ENCODE peak calls at places on chromosome 15, in four cellular contexts. N is heart left ventricle, D is adrenal gland, M is tibial nerve. A is an unnamed sample.

GRCh38 chr15:25250011-25250596 is 188.7 kb downstream of the UBE3A start:
- DNase-seq in N (peak; percentile 9), D (no peak), M (no peak), A (no peak)

GRCh38 chr15:40243126-40243810 is 4.4 kb downstream of the PAK6 start:
- DNase-seq in N (no peak), D (no peak), M (no peak), A (no peak)

GRCh38 chr15:88621789-88622604 is 857 bp downstream of the AEN start:
- DNase-seq in N (no peak), D (peak; percentile 52), M (no peak), A (no peak)

GRCh38 chr15:63833246-63833696 is 477 bp downstream of the HERC1 start:
- DNase-seq in N (no peak), D (peak; percentile 25), M (no peak), A (no peak)

GRCh38 chr15:59299919-59300617 is 72.6 kb downstream of the MYO1E start:
- DNase-seq in N (peak; percentile 67), D (peak; percentile 80), M (peak; percentile 48), A (no peak)

GRCh38 chr15:62928242-62928995 is 114.1 kb upstream of the TPM1 start:
- DNase-seq in N (peak; percentile 48), D (peak; percentile 50), M (no peak), A (no peak)

GRCh38 chr15:83372434-83372873 is 74.7 kb upstream of the SH3GL3 start:
- DNase-seq in N (no peak), D (no peak), M (no peak), A (no peak)

GRCh38 chr15:77035584-77035983 is 35.3 kb downstream of the TSPAN3 start:
- DNase-seq in N (peak; percentile 15), D (peak; percentile 14), M (peak; percentile 5), A (no peak)

GRCh38 chr15:80695099-80695910 is at the start of gene ABHD17C:
- DNase-seq in N (peak; percentile 68), D (peak; percentile 56), M (peak; percentile 31), A (no peak)

GRCh38 chr15:64343222-64343621 is 12.8 kb downstream of the CSNK1G1 start:
- DNase-seq in N (no peak), D (no peak), M (no peak), A (no peak)

GRCh38 chr15:84400017-84400740 is 164.6 kb downstream of the GOLGA6L4 start:
- DNase-seq in N (peak; percentile 7), D (no peak), M (no peak), A (peak; percentile 53)

GRCh38 chr15:80375968-80376891 is 28.0 kb upstream of the ARNT2 start:
- DNase-seq in N (no peak), D (no peak), M (no peak), A (no peak)

GRCh38 chr15:63232943-63233342 is 43.5 kb downstream of the RAB8B start:
- DNase-seq in N (no peak), D (no peak), M (no peak), A (no peak)

GRCh38 chr15:65653781-65654521 is 32.2 kb downstream of the SLC24A1 start:
- DNase-seq in N (no peak), D (no peak), M (no peak), A (peak; percentile 85)

GRCh38 chr15:78434134-78434533 is 3.9 kb upstream of the IREB2 start:
- DNase-seq in N (no peak), D (no peak), M (no peak), A (peak; percentile 55)

GRCh38 chr15:78437107-78437761 is 782 bp upstream of the IREB2 start:
- DNase-seq in N (no peak), D (peak; percentile 47), M (no peak), A (no peak)

GRCh38 chr15:78438595-78439285 is 724 bp downstream of the IREB2 start:
- DNase-seq in N (no peak), D (no peak), M (no peak), A (no peak)

GRCh38 chr15:78440375-78441373 is 2.7 kb downstream of the IREB2 start:
- DNase-seq in N (no peak), D (no peak), M (no peak), A (no peak)

GRCh38 chr15:78437762-78438594 is at the start of gene IREB2:
- DNase-seq in N (peak; percentile 98), D (peak; percentile 97), M (peak; percentile 96), A (peak; percentile 99)
- TF ChIP-seq POLR2A in N (no peak), D (peak; percentile 10), M (peak; percentile 50), A (no peak)

GRCh38 chr15:74426404-74427281 is 7.1 kb downstream of the SEMA7A start:
- DNase-seq in N (no peak), D (no peak), M (no peak), A (no peak)
- TF ChIP-seq POLR2A in N (no peak), D (no peak), M (no peak), A (no peak)

DNA sequence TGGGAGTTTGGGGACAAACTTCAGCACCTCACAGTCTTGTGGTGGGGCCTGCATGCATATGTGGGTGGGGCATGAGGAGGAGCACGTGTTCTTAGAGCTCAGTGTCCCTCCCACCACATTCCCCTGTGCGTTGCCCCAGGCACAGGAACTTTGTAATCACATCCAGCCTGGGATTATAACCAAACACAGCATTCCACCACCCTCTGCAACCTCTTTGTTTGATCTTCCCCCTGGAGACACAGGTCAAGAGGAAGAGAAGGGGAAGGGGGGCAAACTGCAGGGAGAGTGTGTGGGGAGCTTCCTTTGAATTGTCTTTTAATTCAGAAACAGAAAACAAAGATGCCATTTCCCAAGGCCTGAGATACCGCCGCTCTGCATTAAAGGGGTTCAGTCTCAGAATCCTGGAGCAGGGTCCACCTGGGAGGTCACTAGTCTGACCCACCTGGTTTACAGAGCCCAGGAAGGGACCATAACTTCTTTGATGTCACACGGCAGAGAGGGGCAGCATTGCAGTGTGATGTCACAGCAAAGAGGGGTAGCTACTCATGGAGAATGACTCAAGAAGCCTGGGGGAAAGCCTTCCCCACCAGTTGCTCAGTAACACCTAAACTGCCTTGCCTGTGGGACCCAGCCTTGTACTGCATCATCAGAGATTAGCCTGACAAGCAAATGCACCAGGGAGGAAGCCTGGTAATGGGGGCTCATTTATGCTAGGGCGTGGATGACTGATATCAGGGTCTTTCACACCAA is 106.3 kb upstream of the RNU6-1 start:
- DNase-seq in N (peak; percentile 46), D (no peak), M (peak; percentile 52), A (peak; percentile 70)
- TF ChIP-seq POLR2A in N (no peak), D (no peak), M (peak; percentile 33), A (no peak)

DNA sequence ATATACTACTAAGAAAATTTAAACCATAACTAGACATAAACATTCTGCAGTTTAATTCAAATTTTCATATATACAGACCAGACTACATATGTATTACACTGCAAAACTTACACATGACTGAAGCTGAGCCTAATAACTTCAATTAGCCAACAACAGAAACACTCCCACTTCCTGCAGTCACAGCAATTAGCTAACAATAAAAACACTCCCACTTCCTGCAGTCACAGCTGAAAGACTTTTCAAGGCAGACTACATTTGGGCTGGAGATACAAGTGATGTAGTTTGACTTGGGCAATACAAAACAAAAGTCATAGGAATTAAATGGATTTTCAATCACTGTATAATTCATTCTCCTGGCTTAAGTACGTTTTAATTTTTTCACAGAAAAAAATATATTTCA is 10.3 kb downstream of the TM2D3 start:
- DNase-seq in N (no peak), D (no peak), M (no peak), A (no peak)
- TF ChIP-seq POLR2A in N (no peak), D (no peak), M (no peak), A (no peak)

GRCh38 chr15:70096975-70097336 is 761 bp downstream of the TLE3 start:
- DNase-seq in N (no peak), D (no peak), M (no peak), A (no peak)

GRCh38 chr15:70096215-70096974 is 1.3 kb downstream of the TLE3 start:
- DNase-seq in N (peak; percentile 37), D (no peak), M (peak; percentile 33), A (no peak)

GRCh38 chr15:70098170-70098460 is 398 bp upstream of the TLE3 start:
- DNase-seq in N (no peak), D (no peak), M (no peak), A (no peak)

GRCh38 chr15:70098461-70099166 is 897 bp upstream of the TLE3 start:
- DNase-seq in N (no peak), D (peak; percentile 44), M (no peak), A (no peak)

DNA sequence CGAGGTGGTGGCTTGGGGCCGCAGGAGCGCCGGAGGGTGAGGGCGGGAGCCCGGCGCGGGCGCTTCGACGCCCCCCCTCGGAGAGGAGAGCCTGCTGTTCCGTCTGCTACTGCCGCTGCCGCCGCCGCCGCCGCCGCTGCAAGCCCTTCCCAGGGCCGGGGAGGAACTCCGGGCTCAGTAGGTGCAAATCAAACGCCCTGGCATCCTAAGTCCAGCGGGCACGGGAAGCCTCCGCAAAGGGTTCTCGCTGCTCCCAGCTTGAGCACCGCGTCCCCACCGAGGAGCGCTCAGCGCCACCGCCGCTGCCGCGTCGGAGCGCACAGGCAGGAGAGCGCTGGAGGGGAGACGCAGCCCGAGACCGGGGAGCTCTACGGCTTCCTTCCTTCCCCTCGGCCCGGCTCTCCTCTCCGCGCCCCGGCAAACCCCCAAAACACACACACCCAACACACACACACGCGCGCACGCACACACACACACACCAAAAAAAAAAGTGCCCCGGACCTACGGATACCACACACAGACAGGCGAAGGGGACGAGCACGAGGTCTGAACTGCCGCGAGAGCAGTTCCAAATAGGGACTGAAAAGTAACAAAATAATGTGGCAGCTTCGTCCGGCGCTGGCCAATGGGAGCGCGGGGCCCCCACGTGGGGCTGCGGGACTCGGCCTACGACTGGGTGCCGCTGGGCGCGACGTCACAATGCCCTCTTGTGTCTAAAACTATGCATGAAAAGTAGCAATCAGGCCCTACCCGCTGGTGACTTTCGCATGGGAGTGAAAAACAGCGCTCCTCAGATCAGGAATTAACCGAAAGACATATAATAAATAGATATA is at the start of gene TLE3:
- DNase-seq in N (peak; percentile 99), D (peak; percentile 99), M (peak; percentile 99), A (peak; percentile 100)
- TF ChIP-seq POLR2A in N (peak; percentile 83), D (peak; percentile 76), M (peak; percentile 97), A (peak; percentile 83)

A was measured in esophagus muscularis mucosa.